ENCODE peak calls at places on chromosomes 7 and 10, in eight cellular contexts. X is left kidney; A is activated CD4-positive, CD25-positive, alpha-beta regulatory T cell treated with anti-CD3 and anti-CD28 coated beads, Interleukin-2, amount 50 U/mL, for 72 hours; S is stimulated activated CD4-positive, alpha-beta T cell treated with anti-CD3 and anti-CD28 coated beads, Interleukin-4, amount 100 ng/mL, for 48 hours; D is stimulated activated CD8-positive, alpha-beta memory T cell treated with anti-CD3 and anti-CD28 coated beads, Interleukin-4, amount 100 ng/mL, for 4 hours; W is activated CD8-positive, alpha-beta memory T cell treated with anti-CD3 and anti-CD28 coated beads for 4 hours; E is H54; N is neural crest cell. M is an unnamed sample.

GRCh38 chr10:95820363-95820762 is 64.4 kb downstream of the ENTPD1 start:
- DNase-seq in N (no peak), X (no peak), A (no peak), S (no peak), E (no peak), W (no peak), D (no peak), M (no peak)

GRCh38 chr7:16392990-16393523 is 28.3 kb downstream of the CRPPA start:
- DNase-seq in A (no peak), W (no peak), D (no peak), X (no peak), N (no peak), S (no peak), E (no peak), M (no peak)

GRCh38 chr10:77299257-77299656 is 338.4 kb downstream of the KCNMA1 start:
- DNase-seq in E (no peak), W (no peak), A (no peak), D (no peak), N (no peak), X (no peak), S (no peak), M (no peak)

GRCh38 chr7:100431286-100431735 is 1.7 kb downstream of the MEPCE start:
- DNase-seq in S (no peak), A (no peak), N (no peak), E (no peak), W (no peak), X (no peak), D (no peak), M (no peak)

GRCh38 chr10:91088300-91089140 is 131.9 kb upstream of the PCGF5 start:
- DNase-seq in A (no peak), X (no peak), E (no peak), D (no peak), S (no peak), N (no peak), W (no peak), M (peak; percentile 37)

GRCh38 chr10:112243713-112244112 is 39.5 kb upstream of the TECTB start:
- DNase-seq in W (no peak), D (no peak), A (no peak), S (no peak), E (no peak), X (no peak), N (no peak), M (no peak)

GRCh38 chr7:128259131-128260056 is 18.3 kb downstream of the LEP start:
- DNase-seq in N (no peak), D (no peak), A (no peak), X (peak; percentile 54), S (no peak), W (no peak), E (no peak), M (peak; percentile 42)

GRCh38 chr7:120337308-120337907 is 64.4 kb downstream of the KCND2 start:
- DNase-seq in D (no peak), E (peak; percentile 3), S (no peak), A (no peak), N (no peak), X (peak; percentile 16), W (no peak), M (peak; percentile 0)

GRCh38 chr10:43715334-43715733 is 66.7 kb upstream of the ZNF32 start:
- DNase-seq in D (no peak), N (no peak), W (no peak), S (no peak), A (no peak), E (no peak), X (no peak), M (no peak)

GRCh38 chr7:4129481-4130122 is 552.5 kb upstream of the FOXK1 start:
- DNase-seq in N (no peak), E (no peak), S (no peak), X (no peak), A (no peak), W (no peak), D (no peak), M (no peak)

GRCh38 chr10:7458554-7458953 is 47.7 kb upstream of the SFMBT2 start:
- DNase-seq in W (no peak), D (no peak), S (no peak), X (no peak), E (no peak), A (no peak), N (no peak), M (peak; percentile 1)

GRCh38 chr7:94375713-94376112 is 19.0 kb upstream of the COL1A2 start:
- DNase-seq in N (no peak), A (no peak), W (no peak), E (peak; percentile 36), S (no peak), D (no peak), X (peak; percentile 86), M (peak; percentile 94)

GRCh38 chr10:60460058-60460457 is 70.4 kb upstream of the ANK3 start:
- DNase-seq in S (no peak), X (no peak), W (no peak), N (no peak), D (no peak), A (no peak), E (no peak), M (no peak)

GRCh38 chr10:119667562-119668328 is 16.6 kb downstream of the BAG3 start:
- DNase-seq in A (no peak), N (peak; percentile 26), D (no peak), W (no peak), S (no peak), E (peak; percentile 83), X (peak; percentile 81), M (peak; percentile 98)

M was measured in adipocyte.